ENCODE peak calls at places on chromosomes 11 and 22, in nine cellular contexts. A, F, Q, X, J, V, I, P and U are unnamed samples.

GRCh38 chr11:128859563-128860441 is 7.3 kb downstream of the KCNJ1 start:
- DNase-seq in A (peak), F (peak), Q (no peak), X (no peak), J (peak), V (peak), I (peak), P (peak), U (peak)

GRCh38 chr11:93053864-93054263 is 84.4 kb downstream of the MTNR1B start:
- DNase-seq in A (no peak), F (no peak), Q (no peak), X (no peak), J (no peak), V (no peak), I (no peak), P (no peak), U (no peak)

GRCh38 chr11:108997826-108998225 is 333.0 kb downstream of the DDX10 start:
- DNase-seq in A (no peak), F (peak), Q (no peak), X (no peak), J (no peak), V (no peak), I (no peak), P (no peak), U (peak)

GRCh38 chr11:7019500-7020182 is 505 bp downstream of the ZNF214 start:
- DNase-seq in A (no peak), F (no peak), Q (peak), X (peak), J (no peak), V (no peak), I (peak), P (peak), U (peak)

GRCh38 chr11:105829084-105829483 is 193.0 kb downstream of the MSANTD4 start:
- DNase-seq in A (no peak), F (no peak), Q (no peak), X (no peak), J (no peak), V (no peak), I (no peak), P (no peak), U (no peak)

GRCh38 chr11:12625438-12626071 is 48.7 kb upstream of the TEAD1 start:
- DNase-seq in A (no peak), F (peak), Q (peak), X (peak), J (peak), V (no peak), I (peak), P (no peak), U (peak)

GRCh38 chr11:105298630-105299029 is 159.1 kb upstream of the CARD18 start:
- DNase-seq in A (no peak), F (no peak), Q (no peak), X (no peak), J (peak), V (no peak), I (peak), P (no peak), U (peak)

GRCh38 chr11:46520971-46521745 is 72.7 kb downstream of the AMBRA1 start:
- DNase-seq in A (no peak), F (peak), Q (peak), X (peak), J (peak), V (no peak), I (peak), P (no peak), U (peak)

GRCh38 chr11:12216542-12217422 is 106.4 kb downstream of the MICAL2 start:
- DNase-seq in A (peak), F (no peak), Q (peak), X (no peak), J (no peak), V (no peak), I (peak), P (no peak), U (peak)

GRCh38 chr11:20670932-20671403 is 1.6 kb downstream of the NELL1 start:
- DNase-seq in A (no peak), F (no peak), Q (no peak), X (no peak), J (no peak), V (no peak), I (no peak), P (peak), U (no peak)

GRCh38 chr11:134331565-134332188 is at the start of gene GLB1L2:
- DNase-seq in A (peak), F (peak), Q (no peak), X (peak), J (peak), V (peak), I (no peak), P (peak), U (peak)

GRCh38 chr11:94185387-94186084 is 56.9 kb downstream of the PANX1 start:
- DNase-seq in A (no peak), F (peak), Q (peak), X (peak), J (no peak), V (no peak), I (peak), P (no peak), U (peak)

DNA sequence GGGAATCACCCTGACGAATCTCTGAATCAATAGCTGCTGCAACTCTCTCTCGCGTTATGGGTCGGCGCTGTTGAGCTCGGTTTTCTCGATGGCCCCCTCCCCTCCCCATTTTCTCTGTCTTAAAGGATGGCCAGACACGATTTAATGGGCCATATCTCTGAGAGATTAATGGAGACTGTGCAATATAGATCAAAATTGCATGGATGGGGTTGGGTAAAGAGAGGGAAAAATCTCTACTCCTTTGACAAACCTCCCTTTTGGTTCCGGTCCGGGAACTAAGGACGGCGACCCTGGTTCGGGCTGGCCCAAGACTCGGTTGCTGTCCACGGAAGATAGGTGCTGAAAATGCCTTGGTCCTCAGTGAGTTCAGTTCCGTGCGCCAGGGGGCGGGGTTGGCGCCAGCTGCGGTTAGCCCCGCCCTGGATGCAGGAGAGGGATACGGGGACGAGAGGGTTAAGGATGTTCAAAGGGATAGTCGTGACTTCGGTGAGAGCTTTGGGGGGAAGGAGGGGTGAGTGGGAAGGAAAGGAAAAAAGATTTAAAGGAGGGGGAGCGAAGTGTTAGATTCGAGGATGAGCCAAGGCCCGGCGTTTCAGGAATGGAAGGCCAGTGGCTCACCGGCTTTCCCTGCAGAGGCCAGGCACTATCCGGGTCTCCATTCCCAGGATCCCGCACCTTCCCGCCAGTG is 103.6 kb upstream of the HSD17B12 start:
- DNase-seq in A (peak), F (peak), Q (peak), X (no peak), J (peak), V (no peak), I (peak), P (peak), U (peak)
- TF ChIP-seq CTCF in A (no peak), F (peak), Q (peak), X (peak), J (peak), V (peak), I (peak), P (peak), U (peak)

GRCh38 chr22:46371623-46372226 is 36.2 kb downstream of the TRMU start:
- DNase-seq in A (no peak), F (no peak), Q (no peak), X (no peak), J (no peak), V (no peak), I (no peak), P (no peak), U (no peak)
- H3K4me3 ChIP-seq in A (no peak), F (no peak), Q (no peak), X (no peak), J (no peak), V (no peak), I (no peak), P (no peak), U (no peak)

DNA sequence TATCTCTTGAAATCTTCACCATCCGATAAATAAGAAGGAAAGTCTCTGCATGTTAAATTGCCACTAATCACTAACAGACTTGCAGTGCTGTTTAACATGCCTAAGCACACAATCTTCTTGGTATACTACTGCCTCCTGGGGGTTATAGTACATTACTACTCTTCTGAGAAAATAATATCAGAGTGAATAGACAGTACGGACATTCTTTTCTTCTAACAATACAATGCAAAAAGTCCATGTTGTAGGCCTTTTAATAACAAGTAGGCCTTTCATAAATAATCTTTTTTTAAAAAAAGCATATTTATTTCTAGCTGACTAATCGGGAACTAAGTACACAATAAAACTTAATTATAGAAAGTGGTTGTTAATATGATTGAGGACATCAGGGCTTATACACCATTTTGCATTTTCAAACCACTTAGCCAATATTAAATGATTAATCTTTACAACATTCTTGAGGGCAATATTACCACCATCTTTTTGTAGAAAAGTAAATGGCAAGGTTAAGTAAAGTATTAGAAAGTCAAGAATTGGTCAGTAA is 84.8 kb downstream of the TTC28 start:
- DNase-seq in A (no peak), F (peak), Q (peak), X (peak), J (peak), V (no peak), I (peak), P (peak), U (peak)
- TF ChIP-seq CTCF in A (no peak), F (peak), Q (peak), X (peak), J (peak), V (peak), I (peak), P (peak), U (peak)

GRCh38 chr11:121465709-121466062 is 12.9 kb upstream of the SORL1-AS1 start:
- DNase-seq in A (no peak), F (no peak), Q (no peak), X (no peak), J (no peak), V (no peak), I (no peak), P (no peak), U (no peak)

GRCh38 chr11:121467965-121468364 is 15.2 kb upstream of the SORL1-AS1 start:
- DNase-seq in A (no peak), F (no peak), Q (no peak), X (no peak), J (peak), V (no peak), I (no peak), P (no peak), U (no peak)

GRCh38 chr11:121464352-121464946 is 11.7 kb upstream of the SORL1-AS1 start:
- DNase-seq in A (no peak), F (peak), Q (peak), X (peak), J (peak), V (peak), I (peak), P (no peak), U (peak)

GRCh38 chr11:121463689-121464335 is 11.0 kb upstream of the SORL1-AS1 start:
- DNase-seq in A (no peak), F (no peak), Q (no peak), X (no peak), J (no peak), V (no peak), I (no peak), P (no peak), U (no peak)

DNA sequence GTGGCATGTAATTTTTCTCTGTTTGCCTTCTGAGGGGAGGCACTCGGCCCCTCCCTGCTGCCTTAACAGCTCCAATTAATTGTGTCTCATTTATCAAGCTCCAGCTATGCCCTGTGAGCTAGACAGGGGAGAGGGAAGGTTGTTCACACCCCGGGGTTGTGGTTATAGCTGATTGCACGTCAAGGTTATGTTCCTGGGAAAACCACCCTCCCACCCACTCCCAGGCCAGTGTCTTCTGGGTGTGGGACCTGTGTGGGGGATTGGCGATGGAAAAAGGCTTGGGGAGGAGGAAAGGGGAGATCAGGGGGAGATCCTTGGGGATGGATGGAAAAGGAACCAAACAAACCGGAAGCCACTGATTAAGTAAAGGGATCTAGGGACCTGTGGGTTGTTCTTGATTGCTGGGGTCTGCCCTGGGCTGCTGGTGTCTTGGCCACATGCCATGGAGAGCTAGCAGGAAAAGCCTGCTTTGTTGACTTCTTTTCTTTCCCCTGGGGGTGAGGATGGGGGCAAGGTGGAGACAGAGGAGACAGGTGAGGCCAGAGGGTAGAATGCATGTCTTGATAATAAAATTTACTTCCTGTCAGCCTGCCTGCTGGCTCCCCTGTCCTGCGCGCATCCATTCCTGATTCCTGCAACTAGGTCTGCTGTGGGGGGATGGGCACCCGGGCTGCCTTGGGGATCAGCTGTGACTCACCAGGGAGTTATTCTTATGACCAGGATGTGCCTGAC is 13.5 kb upstream of the SORL1-AS1 start:
- DNase-seq in A (peak), F (peak), Q (peak), X (peak), J (peak), V (peak), I (peak), P (peak), U (peak)
- H3K4me3 ChIP-seq in A (no peak), F (no peak), Q (no peak), X (no peak), J (no peak), V (no peak), I (no peak), P (no peak), U (no peak)